ENCODE peak calls at places on chromosomes 12 and 14, in nine cellular contexts. V is MG63, O is GM23248, B is activated T-helper 1 cell treated with Interleukin-2 at 50 U/mL for 16 hours, U is GM12865, D is lung microvascular endothelial cell, P is heart left ventricle, M is T-helper 9 cell, J is epithelial cell of proximal tubule. C is an unnamed sample.
A peak's percentile ranks its signal among the peaks of the same experiment; 100 is the strongest.

GRCh38 chr12:115988629-115989563 is 288.6 kb downstream of the MED13L start:
- DNase-seq in V (no peak), O (no peak), B (no peak), U (no peak), D (no peak), P (no peak), M (no peak), J (no peak), C (no peak)

GRCh38 chr14:105375635-105376057 is 22.7 kb upstream of the TEX22 start:
- DNase-seq in V (no peak), O (peak; percentile 16), B (no peak), U (peak; percentile 22), D (peak; percentile 45), P (no peak), M (no peak), J (no peak), C (no peak)

GRCh38 chr12:95413576-95413975 is 60.4 kb upstream of the METAP2 start:
- DNase-seq in V (no peak), O (peak; percentile 44), B (no peak), U (no peak), D (no peak), P (no peak), M (no peak), J (no peak), C (no peak)

GRCh38 chr14:21066882-21067502 is 3.1 kb upstream of the ARHGEF40 start:
- DNase-seq in V (no peak), O (peak; percentile 23), B (no peak), U (no peak), D (peak; percentile 27), P (no peak), M (no peak), J (no peak), C (peak; percentile 11)

GRCh38 chr14:24274101-24274543 is 2.7 kb upstream of the RABGGTA start:
- DNase-seq in V (no peak), O (no peak), B (peak; percentile 7), U (peak; percentile 86), D (no peak), P (no peak), M (no peak), J (no peak), C (no peak)

GRCh38 chr14:32512348-32512747 is 183.2 kb downstream of the AKAP6 start:
- DNase-seq in V (no peak), O (no peak), B (no peak), U (no peak), D (no peak), P (no peak), M (no peak), J (no peak), C (no peak)

GRCh38 chr12:85661461-85662208 is 174.6 kb downstream of the RASSF9 start:
- DNase-seq in V (no peak), O (no peak), B (no peak), U (no peak), D (no peak), P (no peak), M (no peak), J (no peak), C (no peak)

GRCh38 chr14:99980299-99980698 is 84.9 kb upstream of the EVL start:
- DNase-seq in V (no peak), O (no peak), B (no peak), U (no peak), D (no peak), P (no peak), M (no peak), J (no peak), C (no peak)

GRCh38 chr14:20782280-20782890 is 1.3 kb downstream of the RNASE6 start:
- DNase-seq in V (no peak), O (no peak), B (no peak), U (peak; percentile 64), D (peak; percentile 14), P (no peak), M (no peak), J (no peak), C (no peak)

GRCh38 chr14:58824796-58825195 is 187.0 kb downstream of the DACT1 start:
- DNase-seq in V (no peak), O (no peak), B (no peak), U (no peak), D (no peak), P (no peak), M (no peak), J (no peak), C (no peak)

GRCh38 chr12:133135747-133136146 is 5.3 kb downstream of the ZNF10 start:
- DNase-seq in V (no peak), O (no peak), B (no peak), U (no peak), D (no peak), P (no peak), M (no peak), J (no peak), C (no peak)

GRCh38 chr14:72828604-72829003 is 65.3 kb downstream of the DPF3 start:
- DNase-seq in V (no peak), O (no peak), B (no peak), U (no peak), D (no peak), P (peak; percentile 43), M (no peak), J (no peak), C (no peak)

GRCh38 chr14:71491925-71492324 is 440.3 kb upstream of the RGS6 start:
- DNase-seq in V (peak; percentile 74), O (peak; percentile 54), B (no peak), U (no peak), D (no peak), P (no peak), M (no peak), J (no peak), C (peak; percentile 28)

GRCh38 chr12:5395443-5396401 is 36.2 kb upstream of the NTF3 start:
- DNase-seq in V (no peak), O (no peak), B (no peak), U (no peak), D (no peak), P (no peak), M (no peak), J (no peak), C (no peak)

GRCh38 chr12:107884769-107885694 is 110.5 kb downstream of the ASCL4 start:
- DNase-seq in V (peak; percentile 38), O (peak; percentile 79), B (no peak), U (peak; percentile 68), D (peak; percentile 71), P (peak; percentile 34), M (no peak), J (peak; percentile 9), C (peak; percentile 82)

GRCh38 chr14:58687232-58687795 is 49.6 kb downstream of the DACT1 start:
- DNase-seq in V (no peak), O (no peak), B (no peak), U (no peak), D (no peak), P (no peak), M (no peak), J (no peak), C (no peak)

GRCh38 chr12:110745632-110746284 is 3.1 kb upstream of the PPP1CC start:
- DNase-seq in V (no peak), O (no peak), B (no peak), U (no peak), D (no peak), P (no peak), M (no peak), J (no peak), C (no peak)

GRCh38 chr14:71693373-71693772 is 238.9 kb upstream of the RGS6 start:
- DNase-seq in V (no peak), O (peak; percentile 92), B (no peak), U (no peak), D (no peak), P (no peak), M (no peak), J (no peak), C (peak; percentile 69)

GRCh38 chr12:46824709-46825108 is 1.1 kb downstream of the SLC38A4 start:
- DNase-seq in V (no peak), O (no peak), B (no peak), U (no peak), D (no peak), P (no peak), M (no peak), J (no peak), C (no peak)

GRCh38 chr14:58662028-58662427 is 24.3 kb downstream of the DACT1 start:
- DNase-seq in V (no peak), O (no peak), B (no peak), U (no peak), D (no peak), P (no peak), M (no peak), J (no peak), C (no peak)

GRCh38 chr12:59283012-59283411 is 312.8 kb upstream of the SLC16A7 start:
- DNase-seq in V (no peak), O (no peak), B (no peak), U (no peak), D (no peak), P (no peak), M (no peak), J (no peak), C (no peak)

GRCh38 chr12:56622535-56622934 is 7.6 kb downstream of the BAZ2A start:
- DNase-seq in V (no peak), O (peak; percentile 25), B (no peak), U (no peak), D (no peak), P (no peak), M (no peak), J (no peak), C (no peak)

GRCh38 chr14:74941676-74942097 is 13.7 kb downstream of the PGF start:
- DNase-seq in V (no peak), O (peak; percentile 80), B (peak; percentile 21), U (peak; percentile 84), D (peak; percentile 53), P (peak; percentile 76), M (peak; percentile 37), J (no peak), C (peak; percentile 86)

GRCh38 chr12:68271346-68271745 is 17.9 kb upstream of the IL22 start:
- DNase-seq in V (no peak), O (peak; percentile 35), B (no peak), U (no peak), D (no peak), P (no peak), M (no peak), J (no peak), C (no peak)

GRCh38 chr12:68435816-68436215 is 103.7 kb upstream of the MDM1 start:
- DNase-seq in V (peak; percentile 9), O (no peak), B (no peak), U (no peak), D (no peak), P (no peak), M (no peak), J (peak; percentile 29), C (no peak)

GRCh38 chr12:105040476-105040875 is 43.8 kb downstream of the ALDH1L2 start:
- DNase-seq in V (no peak), O (no peak), B (no peak), U (no peak), D (no peak), P (no peak), M (no peak), J (no peak), C (no peak)

GRCh38 chr14:70098257-70098809 is 90.4 kb downstream of the SLC8A3 start:
- DNase-seq in V (no peak), O (peak; percentile 10), B (no peak), U (no peak), D (no peak), P (no peak), M (no peak), J (no peak), C (no peak)

GRCh38 chr12:49953961-49954835 is 3.7 kb downstream of the AQP2 start:
- DNase-seq in V (no peak), O (no peak), B (no peak), U (no peak), D (no peak), P (no peak), M (no peak), J (no peak), C (no peak)

GRCh38 chr12:116436561-116437249 is 122.5 kb upstream of the MAP1LC3B2 start:
- DNase-seq in V (no peak), O (no peak), B (no peak), U (no peak), D (no peak), P (no peak), M (no peak), J (no peak), C (no peak)

GRCh38 chr12:15701721-15702156 is 87.4 kb downstream of the EPS8 start:
- DNase-seq in V (no peak), O (peak; percentile 80), B (no peak), U (no peak), D (peak; percentile 23), P (no peak), M (no peak), J (no peak), C (peak; percentile 43)

GRCh38 chr12:64675795-64676194 is 65.5 kb downstream of the RASSF3 start:
- DNase-seq in V (peak; percentile 75), O (peak; percentile 55), B (no peak), U (no peak), D (peak; percentile 70), P (peak; percentile 73), M (no peak), J (no peak), C (peak; percentile 32)